ENCODE peak calls at places on chromosome 20, in four cellular contexts. One of them, this sample, is unnamed. For H3K4me1, the result is how much of the 10 kb centered on the place peaks cover.

GRCh38 chr20:30489604-30490003 is 767.9 kb upstream of the DEFB115 start:
- DNase-seq in CD8-positive, alpha-beta T cell: no peak
- DNase-seq in pancreas: no peak
- DNase-seq in uterus: no peak
- DNase-seq in this sample: no peak

GRCh38 chr20:37239026-37239451 is 22.6 kb downstream of the GHRH start:
- DNase-seq in uterus: no peak
- DNase-seq in pancreas: no peak
- DNase-seq in CD8-positive, alpha-beta T cell: no peak
- DNase-seq in this sample: no peak

GRCh38 chr20:21099653-21100589 is 6.2 kb downstream of the LINC00237 start:
- DNase-seq in CD8-positive, alpha-beta T cell: no peak
- DNase-seq in pancreas: peak
- DNase-seq in uterus: no peak
- DNase-seq in this sample: peak

GRCh38 chr20:61976650-61977332 is 88.9 kb downstream of the TAF4 start:
- DNase-seq in pancreas: no peak
- DNase-seq in CD8-positive, alpha-beta T cell: no peak
- DNase-seq in uterus: no peak
- DNase-seq in this sample: no peak

GRCh38 chr20:31678389-31679356 is 41.0 kb downstream of the COX4I2 start:
- DNase-seq in uterus: no peak
- DNase-seq in CD8-positive, alpha-beta T cell: no peak
- DNase-seq in pancreas: no peak
- DNase-seq in this sample: no peak

GRCh38 chr20:6709865-6710595 is 57.5 kb upstream of the BMP2 start:
- DNase-seq in uterus: no peak
- DNase-seq in CD8-positive, alpha-beta T cell: no peak
- DNase-seq in pancreas: no peak
- DNase-seq in this sample: no peak

GRCh38 chr20:891121-892080 is 24.7 kb downstream of the ANGPT4 start:
- DNase-seq in CD8-positive, alpha-beta T cell: no peak
- DNase-seq in uterus: peak
- DNase-seq in pancreas: peak
- DNase-seq in this sample: peak

GRCh38 chr20:561437-562231 is 18.0 kb upstream of the CSNK2A1 start:
- DNase-seq in pancreas: no peak
- DNase-seq in CD8-positive, alpha-beta T cell: peak
- DNase-seq in uterus: no peak
- DNase-seq in this sample: no peak

GRCh38 chr20:20780127-20780822 is 67.8 kb upstream of the RALGAPA2 start:
- DNase-seq in CD8-positive, alpha-beta T cell: no peak
- DNase-seq in pancreas: no peak
- DNase-seq in uterus: no peak
- DNase-seq in this sample: peak

GRCh38 chr20:9071976-9072726 is 3.3 kb downstream of the PLCB4 start:
- DNase-seq in uterus: no peak
- DNase-seq in CD8-positive, alpha-beta T cell: no peak
- DNase-seq in pancreas: no peak
- DNase-seq in this sample: no peak

GRCh38 chr20:25191689-25192088 is 3.8 kb upstream of the ENTPD6 start:
- DNase-seq in pancreas: no peak
- DNase-seq in CD8-positive, alpha-beta T cell: no peak
- DNase-seq in uterus: no peak
- DNase-seq in this sample: peak

GRCh38 chr20:10090588-10091166 is 55.9 kb downstream of the ANKEF1 start:
- DNase-seq in CD8-positive, alpha-beta T cell: no peak
- DNase-seq in uterus: peak
- DNase-seq in pancreas: no peak
- DNase-seq in this sample: peak

GRCh38 chr20:33947709-33948295 is 45.9 kb upstream of the RALY start:
- DNase-seq in uterus: no peak
- DNase-seq in pancreas: no peak
- DNase-seq in CD8-positive, alpha-beta T cell: no peak
- DNase-seq in this sample: no peak

GRCh38 chr20:33915726-33916331 is 77.9 kb upstream of the RALY start:
- DNase-seq in uterus: no peak
- DNase-seq in CD8-positive, alpha-beta T cell: peak
- DNase-seq in pancreas: peak
- DNase-seq in this sample: peak

GRCh38 chr20:56245761-56246160 is 2.8 kb upstream of the MC3R start:
- DNase-seq in pancreas: no peak
- DNase-seq in uterus: no peak
- DNase-seq in CD8-positive, alpha-beta T cell: no peak
- DNase-seq in this sample: no peak

GRCh38 chr20:47810686-47811347 is 25.5 kb upstream of the SULF2 start:
- DNase-seq in uterus: no peak
- DNase-seq in CD8-positive, alpha-beta T cell: no peak
- DNase-seq in pancreas: no peak
- DNase-seq in this sample: no peak

GRCh38 chr20:6333110-6333509 is 210.3 kb upstream of the FERMT1 start:
- DNase-seq in pancreas: no peak
- DNase-seq in CD8-positive, alpha-beta T cell: no peak
- DNase-seq in uterus: no peak
- DNase-seq in this sample: no peak

GRCh38 chr20:40325006-40325563 is 364.0 kb downstream of the MAFB start:
- DNase-seq in pancreas: no peak
- DNase-seq in uterus: no peak
- DNase-seq in CD8-positive, alpha-beta T cell: no peak
- DNase-seq in this sample: no peak

GRCh38 chr20:16573011-16573965 is at the start of gene KIF16B:
- DNase-seq in pancreas: peak
- DNase-seq in uterus: peak
- DNase-seq in CD8-positive, alpha-beta T cell: peak
- DNase-seq in this sample: peak

GRCh38 chr20:60246751-60247150 is 288.5 kb downstream of the CDH26 start:
- DNase-seq in pancreas: no peak
- DNase-seq in uterus: no peak
- DNase-seq in CD8-positive, alpha-beta T cell: no peak
- DNase-seq in this sample: no peak

GRCh38 chr20:46701556-46701955 is 7.9 kb upstream of the SLC2A10 start:
- DNase-seq in uterus: no peak
- DNase-seq in pancreas: no peak
- DNase-seq in CD8-positive, alpha-beta T cell: no peak
- DNase-seq in this sample: no peak

GRCh38 chr20:4894981-4895381 is 106.3 kb downstream of the SLC23A2 start:
- DNase-seq in CD8-positive, alpha-beta T cell: no peak
- DNase-seq in uterus: no peak
- DNase-seq in pancreas: no peak
- DNase-seq in this sample: no peak

GRCh38 chr20:8082025-8082424 is 50.0 kb upstream of the PLCB1 start:
- DNase-seq in CD8-positive, alpha-beta T cell: no peak
- DNase-seq in uterus: no peak
- DNase-seq in pancreas: no peak
- DNase-seq in this sample: no peak

GRCh38 chr20:54090230-54091119 is 20.1 kb upstream of the BCAS1 start:
- DNase-seq in uterus: no peak
- DNase-seq in pancreas: no peak
- DNase-seq in CD8-positive, alpha-beta T cell: no peak
- DNase-seq in this sample: no peak

GRCh38 chr20:32581839-32582658 is 3.1 kb downstream of the NOL4L start:
- DNase-seq in pancreas: no peak
- DNase-seq in uterus: no peak
- DNase-seq in CD8-positive, alpha-beta T cell: no peak
- DNase-seq in this sample: no peak

GRCh38 chr20:64131406-64131805 is 24.0 kb upstream of the NPBWR2 start:
- DNase-seq in pancreas: peak
- DNase-seq in CD8-positive, alpha-beta T cell: no peak
- DNase-seq in uterus: no peak
- DNase-seq in this sample: peak

GRCh38 chr20:34824861-34825529 is 456 bp downstream of the NCOA6 start:
- DNase-seq in uterus: peak
- DNase-seq in CD8-positive, alpha-beta T cell: peak
- DNase-seq in pancreas: peak
- DNase-seq in this sample: peak

GRCh38 chr20:13412806-13413445 is 191.9 kb downstream of the ISM1 start:
- DNase-seq in uterus: no peak
- DNase-seq in CD8-positive, alpha-beta T cell: no peak
- DNase-seq in pancreas: no peak
- DNase-seq in this sample: no peak

GRCh38 chr20:4850960-4851359 is 129.3 kb downstream of the PRND start:
- DNase-seq in uterus: no peak
- DNase-seq in pancreas: no peak
- DNase-seq in CD8-positive, alpha-beta T cell: no peak
- DNase-seq in this sample: no peak

GRCh38 chr20:31713312-31714049 is 9.2 kb downstream of the BCL2L1 start:
- DNase-seq in uterus: peak
- DNase-seq in CD8-positive, alpha-beta T cell: no peak
- DNase-seq in pancreas: no peak
- DNase-seq in this sample: peak

GRCh38 chr20:52269327-52269726 is 77.7 kb upstream of the ZFP64 start:
- DNase-seq in CD8-positive, alpha-beta T cell: no peak
- DNase-seq in pancreas: no peak
- DNase-seq in uterus: no peak
- DNase-seq in this sample: no peak

GRCh38 chr20:38782275-38782674 is 23.2 kb upstream of the PPP1R16B start:
- DNase-seq in CD8-positive, alpha-beta T cell: no peak
- DNase-seq in uterus: no peak
- DNase-seq in pancreas: no peak
- DNase-seq in this sample: no peak

GRCh38 chr20:35539756-35540212 is 2.1 kb upstream of the ERGIC3 start:
- DNase-seq in uterus: no peak
- DNase-seq in pancreas: no peak
- DNase-seq in CD8-positive, alpha-beta T cell: no peak
- DNase-seq in this sample: no peak

GRCh38 chr20:21235346-21235712 is 67.8 kb upstream of the XRN2 start:
- DNase-seq in pancreas: no peak
- DNase-seq in uterus: no peak
- DNase-seq in CD8-positive, alpha-beta T cell: no peak
- DNase-seq in this sample: no peak

GRCh38 chr20:10883166-10883565 is 209.4 kb upstream of the JAG1 start:
- DNase-seq in CD8-positive, alpha-beta T cell: no peak
- DNase-seq in pancreas: no peak
- DNase-seq in uterus: no peak
- DNase-seq in this sample: no peak

GRCh38 chr20:37053230-37053950 is 42.4 kb downstream of the RBL1 start:
- DNase-seq in pancreas: no peak
- DNase-seq in CD8-positive, alpha-beta T cell: no peak
- DNase-seq in uterus: no peak
- DNase-seq in this sample: no peak

GRCh38 chr20:58081842-58082241 is 146.6 kb downstream of the ANKRD60 start:
- DNase-seq in uterus: no peak
- DNase-seq in CD8-positive, alpha-beta T cell: no peak
- DNase-seq in pancreas: no peak
- DNase-seq in this sample: no peak

GRCh38 chr20:52812231-52812847 is 159.8 kb upstream of the TSHZ2 start:
- DNase-seq in pancreas: no peak
- DNase-seq in CD8-positive, alpha-beta T cell: no peak
- DNase-seq in uterus: no peak
- DNase-seq in this sample: no peak

GRCh38 chr20:49281913-49282467 is 4.1 kb upstream of the ZNFX1 start:
- DNase-seq in pancreas: no peak
- DNase-seq in uterus: no peak
- DNase-seq in CD8-positive, alpha-beta T cell: no peak
- DNase-seq in this sample: no peak

GRCh38 chr20:49283703-49284625 is 6.1 kb upstream of the ZNFX1 start:
- DNase-seq in uterus: no peak
- DNase-seq in CD8-positive, alpha-beta T cell: no peak
- DNase-seq in pancreas: no peak
- DNase-seq in this sample: no peak

GRCh38 chr20:49283176-49283702 is 5.4 kb upstream of the ZNFX1 start:
- DNase-seq in pancreas: no peak
- DNase-seq in uterus: no peak
- DNase-seq in CD8-positive, alpha-beta T cell: no peak
- DNase-seq in this sample: no peak

GRCh38 chr20:49281059-49281912 is 3.4 kb upstream of the ZNFX1 start:
- DNase-seq in uterus: no peak
- DNase-seq in CD8-positive, alpha-beta T cell: no peak
- DNase-seq in pancreas: no peak
- DNase-seq in this sample: no peak

GRCh38 chr20:49282584-49283171 is 4.8 kb upstream of the ZNFX1 start:
- DNase-seq in uterus: no peak
- DNase-seq in CD8-positive, alpha-beta T cell: no peak
- DNase-seq in pancreas: no peak
- DNase-seq in this sample: no peak
- H3K4me1 ChIP-seq in uterus: under half
- H3K4me1 ChIP-seq in CD8-positive, alpha-beta T cell: under half
- H3K4me1 ChIP-seq in pancreas: under half
- H3K4me1 ChIP-seq in this sample: under half

DNA sequence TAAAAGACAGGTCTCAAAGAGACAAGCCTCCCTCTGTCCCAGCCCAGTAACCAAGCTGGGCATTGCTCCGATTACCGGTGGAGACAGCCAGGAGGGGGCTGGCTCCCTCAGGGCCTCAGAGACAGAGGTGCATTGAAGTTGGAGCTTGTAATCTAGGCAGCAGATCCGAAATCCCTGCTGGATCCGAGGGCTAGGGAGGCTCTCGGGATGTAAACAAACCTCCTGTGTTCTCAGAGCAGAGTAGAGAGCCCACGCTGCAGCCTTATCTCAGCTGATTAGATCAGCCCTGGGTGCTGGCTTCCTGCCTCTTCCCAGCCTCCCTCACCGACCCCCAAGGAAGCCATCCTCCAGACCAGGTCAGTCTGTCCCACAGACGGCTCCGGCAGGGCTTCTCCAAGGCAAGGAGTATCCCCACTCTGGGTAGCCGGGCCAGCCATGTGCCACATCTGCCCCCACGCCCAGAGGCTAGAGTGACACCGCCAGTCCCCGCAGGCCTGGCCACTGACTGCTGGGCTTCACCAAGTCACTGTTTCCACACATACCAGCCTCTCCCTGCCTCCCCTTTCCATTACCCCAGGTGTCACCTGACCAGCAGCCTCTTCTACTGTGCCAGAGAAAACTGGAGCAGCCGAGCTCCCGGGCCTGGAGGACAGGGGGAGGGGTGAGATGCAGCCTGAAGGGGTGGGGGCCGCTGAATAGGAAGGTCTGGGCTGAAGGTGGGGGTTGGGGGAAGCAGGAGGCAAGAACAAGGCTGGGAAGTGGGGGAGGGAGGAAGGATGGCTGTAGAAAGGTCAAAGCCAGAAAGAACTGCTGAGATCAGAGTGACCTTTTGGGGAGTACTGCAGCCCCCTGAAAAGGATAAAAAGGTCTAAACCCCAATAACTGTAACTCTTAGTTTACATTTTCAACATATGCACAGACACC is 6.0 kb downstream of the SDC4 start:
- DNase-seq in pancreas: peak
- DNase-seq in uterus: peak
- DNase-seq in CD8-positive, alpha-beta T cell: no peak
- DNase-seq in this sample: peak
- H3K27ac ChIP-seq in pancreas: peak
- H3K27ac ChIP-seq in uterus: peak
- H3K27ac ChIP-seq in CD8-positive, alpha-beta T cell: no peak
- H3K27ac ChIP-seq in this sample: peak

GRCh38 chr20:17644451-17644850 is 37.6 kb downstream of the RRBP1 start:
- DNase-seq in CD8-positive, alpha-beta T cell: no peak
- DNase-seq in uterus: no peak
- DNase-seq in pancreas: peak
- DNase-seq in this sample: peak
- H3K4me1 ChIP-seq in CD8-positive, alpha-beta T cell: under half
- H3K4me1 ChIP-seq in uterus: under half
- H3K4me1 ChIP-seq in pancreas: half or more
- H3K4me1 ChIP-seq in this sample: half or more

GRCh38 chr20:1934578-1935573 is 39.7 kb downstream of the SIRPA start:
- DNase-seq in CD8-positive, alpha-beta T cell: no peak
- DNase-seq in pancreas: no peak
- DNase-seq in uterus: peak
- DNase-seq in this sample: peak
- H3K27ac ChIP-seq in CD8-positive, alpha-beta T cell: no peak
- H3K27ac ChIP-seq in pancreas: no peak
- H3K27ac ChIP-seq in uterus: peak
- H3K27ac ChIP-seq in this sample: peak

GRCh38 chr20:3784863-3785239 is 1.7 kb downstream of the CENPB start:
- DNase-seq in CD8-positive, alpha-beta T cell: no peak
- DNase-seq in pancreas: no peak
- DNase-seq in uterus: no peak
- DNase-seq in this sample: no peak
- H3K4me1 ChIP-seq in CD8-positive, alpha-beta T cell: under half
- H3K4me1 ChIP-seq in pancreas: under half
- H3K4me1 ChIP-seq in uterus: under half
- H3K4me1 ChIP-seq in this sample: under half

This sample was measured in heart left ventricle.